ENCODE peak calls at places on chromosomes 13 and 19, in five cellular contexts. R is GM23248, B is pancreas, O is AG04450, A is heart left ventricle. E is an unnamed sample.

GRCh38 chr19:51122112-51122981 is 2.4 kb upstream of the SIGLEC9 start:
- DNase-seq in R (peak), B (no peak), O (no peak), A (no peak), E (no peak)

GRCh38 chr19:47226426-47227346 is 4.3 kb downstream of the BBC3 start:
- DNase-seq in O (no peak), A (peak), R (peak), B (peak), E (peak)

GRCh38 chr13:73092831-73093230 is 34.0 kb downstream of the KLF5 start:
- DNase-seq in A (no peak), O (peak), R (no peak), B (no peak), E (no peak)

GRCh38 chr13:98761126-98761978 is 8.9 kb upstream of the SLC15A1 start:
- DNase-seq in R (peak), O (peak), B (no peak), A (no peak), E (peak)

GRCh38 chr19:5479958-5480357 is 24.7 kb downstream of the ZNRF4 start:
- DNase-seq in A (no peak), R (no peak), B (no peak), O (no peak), E (no peak)

GRCh38 chr19:42275103-42275502 is 6.1 kb downstream of the CIC start:
- DNase-seq in O (no peak), R (no peak), B (peak), A (no peak), E (no peak)

GRCh38 chr13:21898990-21899389 is 228.1 kb downstream of the FGF9 start:
- DNase-seq in B (no peak), A (no peak), R (no peak), O (no peak), E (no peak)

GRCh38 chr19:28737021-28737525 is 475.9 kb downstream of the UQCRFS1 start:
- DNase-seq in B (no peak), R (peak), A (no peak), O (peak), E (no peak)

GRCh38 chr13:62512194-62513141 is 1096.8 kb upstream of the PCDH20 start:
- DNase-seq in B (peak), R (peak), O (peak), A (no peak), E (peak)

GRCh38 chr13:52374873-52375411 is 31.0 kb downstream of the THSD1 start:
- DNase-seq in R (no peak), A (no peak), B (no peak), O (no peak), E (no peak)
- H3K4me3 ChIP-seq in R (no peak), A (no peak), B (no peak), O (no peak), E (no peak)

GRCh38 chr19:33674575-33675367 is 53.0 kb downstream of the CHST8 start:
- DNase-seq in O (no peak), A (no peak), R (no peak), B (no peak), E (peak)

GRCh38 chr19:33676999-33677665 is 55.4 kb downstream of the CHST8 start:
- DNase-seq in O (no peak), A (no peak), R (no peak), B (no peak), E (peak)

GRCh38 chr19:33673258-33673875 is 51.6 kb downstream of the CHST8 start:
- DNase-seq in A (no peak), R (no peak), B (no peak), O (no peak), E (peak)

GRCh38 chr19:33673996-33674395 is 52.2 kb downstream of the CHST8 start:
- DNase-seq in A (no peak), B (no peak), R (no peak), O (no peak), E (peak)

DNA sequence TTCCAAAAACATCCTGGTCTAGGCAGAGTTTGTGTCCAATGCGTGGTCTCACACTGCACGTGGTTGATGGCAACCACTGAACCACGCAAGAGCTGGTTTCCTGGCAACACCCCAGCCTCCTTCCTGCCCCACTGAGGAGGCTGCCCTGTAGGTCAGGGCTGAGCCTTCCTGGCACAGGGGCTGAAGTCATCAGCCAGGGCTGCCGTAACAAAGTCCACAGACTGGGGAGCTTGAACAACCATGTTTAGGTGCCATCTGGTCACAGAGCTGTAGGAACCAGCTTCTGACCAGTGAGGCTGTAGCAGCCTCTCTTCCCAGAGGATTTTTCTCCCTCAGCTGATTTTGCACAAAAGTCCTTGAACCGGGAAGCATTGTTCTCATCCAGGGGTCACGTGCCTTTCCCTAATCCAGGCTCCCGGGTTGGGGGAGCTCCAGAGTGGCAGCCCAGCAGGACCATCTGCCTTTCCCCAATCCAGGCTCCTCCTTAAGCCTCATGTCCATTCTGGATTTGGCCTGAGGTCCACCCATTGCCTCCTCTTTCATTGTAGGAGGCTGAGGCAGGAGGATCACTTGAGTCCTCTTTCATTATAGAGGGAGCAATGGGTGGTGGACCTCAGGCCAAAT is 53.9 kb downstream of the CHST8 start:
- DNase-seq in R (no peak), A (no peak), B (no peak), O (no peak), E (peak)
- H3K4me3 ChIP-seq in R (no peak), A (no peak), B (no peak), O (no peak), E (no peak)

DNA sequence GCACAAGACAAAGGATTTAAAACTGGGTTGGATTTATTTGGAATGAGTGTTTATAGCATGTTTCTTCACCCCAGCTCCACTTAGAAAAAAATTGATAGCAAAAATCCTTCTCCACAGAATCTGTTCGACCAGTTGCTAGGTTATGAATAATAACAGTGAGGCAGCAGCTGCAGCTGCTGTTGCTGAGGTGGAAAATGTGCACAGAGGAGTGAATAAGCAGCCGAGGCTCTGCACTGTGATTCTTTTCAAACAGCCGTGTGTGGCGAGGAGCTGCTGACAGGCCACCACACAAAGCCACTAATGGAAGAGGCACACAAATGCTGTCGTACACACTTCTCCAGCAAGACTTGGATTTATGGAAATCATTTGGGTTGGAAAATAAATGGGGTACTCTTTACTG is 6.4 kb upstream of the RASL11A start:
- DNase-seq in R (peak), B (no peak), A (peak), O (peak), E (no peak)
- H3K4me3 ChIP-seq in R (no peak), B (no peak), A (no peak), O (no peak), E (no peak)

GRCh38 chr13:27959976-27960361 is 9.1 kb downstream of the CDX2 start:
- DNase-seq in O (no peak), R (no peak), B (no peak), A (no peak), E (no peak)
- H3K4me3 ChIP-seq in O (no peak), R (peak), B (peak), A (no peak), E (peak)

DNA sequence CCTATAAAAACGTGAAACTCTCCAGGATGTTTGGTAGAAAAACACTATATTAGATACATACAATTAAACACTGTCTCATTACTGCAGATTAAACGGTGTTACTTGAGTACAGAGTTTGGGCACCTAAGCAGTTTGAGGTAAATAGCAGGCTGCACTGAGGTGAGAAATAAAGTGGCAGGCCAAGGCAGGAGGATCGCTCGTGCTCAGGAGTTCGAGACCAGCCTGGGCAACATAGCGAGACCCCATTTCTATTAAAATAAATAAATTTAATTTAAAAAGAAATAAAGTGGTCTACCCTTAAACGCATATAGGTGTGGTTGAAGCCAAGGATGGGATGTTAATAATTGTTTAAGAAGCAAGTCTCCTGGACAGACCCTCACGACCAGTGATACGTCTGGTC is 1.2 kb downstream of the PSPC1 start:
- DNase-seq in O (no peak), B (no peak), R (peak), A (no peak), E (no peak)
- H3K4me3 ChIP-seq in O (peak), B (peak), R (peak), A (peak), E (peak)

GRCh38 chr13:97058417-97058816 is 64.1 kb upstream of the OXGR1 start:
- DNase-seq in B (no peak), R (no peak), A (no peak), O (no peak), E (no peak)

GRCh38 chr13:97057196-97057595 is 62.9 kb upstream of the OXGR1 start:
- DNase-seq in O (no peak), R (no peak), B (no peak), A (no peak), E (no peak)

GRCh38 chr13:97058896-97059295 is 64.6 kb upstream of the OXGR1 start:
- DNase-seq in B (no peak), O (no peak), A (no peak), R (peak), E (no peak)
- H3K4me3 ChIP-seq in B (no peak), O (no peak), A (no peak), R (no peak), E (no peak)

DNA sequence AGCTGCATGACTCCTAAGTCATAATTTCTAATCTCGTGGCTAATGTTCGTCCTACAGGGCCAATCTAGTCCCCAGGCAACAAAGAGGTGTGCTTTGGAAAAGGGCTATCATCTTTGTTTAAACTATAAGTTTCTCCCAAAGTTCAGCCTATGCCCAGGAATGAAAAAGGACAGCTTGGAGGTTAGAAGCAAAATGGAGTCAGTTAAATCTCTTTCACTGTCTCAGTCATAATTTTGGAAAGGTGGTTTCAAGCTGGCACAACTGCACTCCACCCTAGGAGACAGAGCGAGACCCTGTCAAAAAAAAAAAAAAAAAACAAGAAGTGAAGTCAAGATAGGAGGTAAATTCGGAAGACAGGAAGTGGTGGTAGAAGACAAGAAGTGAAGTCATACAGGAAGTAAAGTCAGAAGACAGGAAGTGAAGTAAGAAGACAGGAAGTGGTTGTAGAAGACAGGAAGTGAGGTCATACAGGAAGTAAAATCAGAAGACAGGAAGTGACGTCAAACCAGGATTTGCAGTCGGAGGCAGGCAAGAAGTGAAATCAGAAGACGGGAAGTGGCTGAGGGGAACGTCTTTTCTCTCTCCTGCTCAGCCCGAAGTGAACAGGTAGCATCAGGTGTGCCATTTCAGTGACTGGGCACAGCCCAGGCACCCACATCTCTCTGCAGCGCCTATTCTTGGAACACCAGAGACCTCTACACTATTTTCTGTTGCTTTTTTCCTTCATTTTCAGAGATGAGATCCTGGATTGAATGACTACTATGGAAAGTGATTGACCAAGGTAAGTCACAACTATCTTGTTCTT is 32.2 kb downstream of the GP6 start:
- DNase-seq in B (no peak), O (no peak), R (peak), A (no peak), E (no peak)
- H3K4me3 ChIP-seq in B (no peak), O (no peak), R (no peak), A (no peak), E (peak)

GRCh38 chr13:78604782-78605611 is 1.6 kb upstream of the POU4F1 start:
- DNase-seq in A (no peak), O (no peak), R (peak), B (no peak), E (no peak)
- H3K4me3 ChIP-seq in A (no peak), O (no peak), R (no peak), B (no peak), E (no peak)

GRCh38 chr19:7063764-7064418 is 5.4 kb upstream of the MBD3L3 start:
- DNase-seq in R (no peak), B (no peak), O (no peak), A (no peak), E (no peak)
- H3K4me3 ChIP-seq in R (no peak), B (no peak), O (no peak), A (no peak), E (no peak)

E was measured in stomach.